ENCODE peak calls at places on chromosomes 5 and 9, in ten cellular contexts. S is progenitor cell of endocrine pancreas, Y is AG04450, J is colonic mucosa, E is neural crest cell, P is foreskin keratinocyte, D is endodermal cell, B is GM20000, X is mammary epithelial cell, O is astrocyte of the spinal cord. U is an unnamed sample.

GRCh38 chr5:139435676-139436075 is 3.6 kb downstream of the DNAJC18 start:
- DNase-seq in S (no peak), Y (no peak), J (no peak), E (no peak), P (no peak), D (no peak), B (no peak), X (no peak), O (no peak), U (no peak)

GRCh38 chr5:18202147-18202546 is 567.9 kb downstream of the TAF11L14 start:
- DNase-seq in S (no peak), Y (no peak), J (no peak), E (no peak), P (no peak), D (no peak), B (no peak), X (peak; percentile 2), O (no peak), U (no peak)

GRCh38 chr5:127864511-127864910 is 161.3 kb downstream of the CCDC192 start:
- DNase-seq in S (no peak), Y (no peak), J (no peak), E (no peak), P (peak; percentile 43), D (no peak), B (no peak), X (peak; percentile 44), O (no peak), U (no peak)

GRCh38 chr5:6632324-6632930 is 417 bp downstream of the NSUN2 start:
- DNase-seq in S (no peak), Y (no peak), J (no peak), E (no peak), P (peak; percentile 21), D (no peak), B (no peak), X (no peak), O (peak; percentile 36), U (no peak)

GRCh38 chr5:155872801-155873200 is 454.2 kb upstream of the SGCD start:
- DNase-seq in S (no peak), Y (no peak), J (no peak), E (no peak), P (no peak), D (no peak), B (no peak), X (no peak), O (no peak), U (no peak)

GRCh38 chr9:134158753-134159392 is 5.5 kb downstream of the RNU6ATAC start:
- DNase-seq in S (no peak), Y (no peak), J (no peak), E (no peak), P (no peak), D (peak; percentile 37), B (no peak), X (no peak), O (no peak), U (no peak)

GRCh38 chr5:107874810-107875209 is 204.1 kb upstream of the EFNA5 start:
- DNase-seq in S (no peak), Y (no peak), J (no peak), E (no peak), P (no peak), D (no peak), B (no peak), X (peak; percentile 28), O (peak; percentile 20), U (no peak)

GRCh38 chr9:98860871-98861293 is 53.4 kb downstream of the GALNT12 start:
- DNase-seq in S (no peak), Y (peak; percentile 77), J (peak; percentile 43), E (no peak), P (no peak), D (peak; percentile 53), B (no peak), X (peak; percentile 25), O (peak; percentile 83), U (no peak)

GRCh38 chr5:53882637-53883036 is 322.2 kb downstream of the NDUFS4 start:
- DNase-seq in S (no peak), Y (no peak), J (no peak), E (no peak), P (no peak), D (peak; percentile 81), B (no peak), X (no peak), O (no peak), U (no peak)

GRCh38 chr9:104027295-104027694 is 66.8 kb upstream of the SMC2 start:
- DNase-seq in S (no peak), Y (no peak), J (no peak), E (no peak), P (no peak), D (no peak), B (no peak), X (no peak), O (no peak), U (no peak)

GRCh38 chr9:104028827-104029226 is 65.3 kb upstream of the SMC2 start:
- DNase-seq in S (no peak), Y (no peak), J (no peak), E (no peak), P (no peak), D (no peak), B (no peak), X (no peak), O (no peak), U (no peak)

GRCh38 chr9:104025109-104025508 is 69.0 kb upstream of the SMC2 start:
- DNase-seq in S (no peak), Y (no peak), J (no peak), E (no peak), P (peak; percentile 15), D (no peak), B (no peak), X (peak; percentile 37), O (no peak), U (no peak)

DNA sequence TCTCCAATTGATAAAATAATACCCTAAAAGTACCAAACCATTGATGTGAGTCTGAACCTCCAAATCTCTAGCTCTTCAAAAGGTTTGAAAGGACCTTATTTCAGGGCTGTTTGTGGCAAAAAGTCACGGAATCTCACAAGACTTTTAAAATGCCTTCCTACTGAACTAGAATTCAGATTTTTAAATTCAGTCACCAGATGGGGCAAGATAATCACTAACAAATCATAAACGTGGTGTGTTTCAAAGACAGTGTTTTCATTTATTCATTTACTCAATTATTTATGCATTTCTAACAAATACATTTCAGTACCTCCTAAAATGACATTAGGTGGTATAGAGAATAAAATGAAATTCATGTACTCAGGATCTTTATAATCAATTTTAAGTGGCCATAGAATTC is 68.2 kb upstream of the SMC2 start:
- DNase-seq in S (no peak), Y (no peak), J (no peak), E (no peak), P (no peak), D (no peak), B (no peak), X (no peak), O (no peak), U (no peak)
- TF ChIP-seq CTCF in S (no peak), Y (no peak), J (no peak), E (no peak), P (peak; percentile 33), D (no peak), B (no peak), X (peak; percentile 10), O (no peak), U (no peak)

DNA sequence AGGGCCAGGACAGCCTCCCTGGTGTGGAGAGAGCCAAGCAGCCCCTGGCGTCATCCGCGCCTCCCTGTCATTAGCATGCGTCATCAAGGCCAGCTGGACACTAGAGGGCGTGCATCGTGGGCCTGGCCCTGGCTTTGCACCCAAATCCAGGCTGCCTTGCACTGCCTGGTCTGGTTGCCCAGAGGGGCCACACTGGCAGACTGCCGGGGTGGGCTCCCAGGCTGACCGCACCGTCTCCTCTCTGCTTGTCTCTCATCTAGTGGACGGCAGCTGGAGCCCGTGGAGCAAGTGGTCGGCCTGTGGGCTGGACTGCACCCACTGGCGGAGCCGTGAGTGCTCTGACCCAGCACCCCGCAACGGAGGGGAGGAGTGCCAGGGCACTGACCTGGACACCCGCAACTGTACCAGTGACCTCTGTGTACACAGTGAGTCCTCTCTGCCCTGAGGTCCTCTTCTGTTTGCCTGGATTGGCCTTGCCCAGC is 29.0 kb downstream of the HK3 start:
- DNase-seq in S (peak; percentile 39), Y (peak; percentile 3), J (peak; percentile 24), E (peak; percentile 68), P (no peak), D (peak; percentile 93), B (no peak), X (no peak), O (peak; percentile 11), U (no peak)
- TF ChIP-seq CTCF in S (peak; percentile 56), Y (peak; percentile 36), J (no peak), E (peak; percentile 51), P (peak; percentile 53), D (peak; percentile 83), B (no peak), X (peak; percentile 29), O (peak; percentile 56), U (no peak)

GRCh38 chr5:141856030-141856790 is 22.0 kb downstream of the PCDH1 start:
- DNase-seq in S (no peak), Y (no peak), J (no peak), E (no peak), P (no peak), D (no peak), B (no peak), X (no peak), O (no peak), U (no peak)

GRCh38 chr5:141852448-141852847 is 25.8 kb downstream of the PCDH1 start:
- DNase-seq in S (no peak), Y (no peak), J (no peak), E (no peak), P (no peak), D (no peak), B (no peak), X (no peak), O (no peak), U (no peak)

GRCh38 chr5:141851195-141851874 is 26.9 kb downstream of the PCDH1 start:
- DNase-seq in S (no peak), Y (no peak), J (no peak), E (no peak), P (no peak), D (no peak), B (no peak), X (no peak), O (no peak), U (no peak)

GRCh38 chr5:141855265-141856029 is 22.8 kb downstream of the PCDH1 start:
- DNase-seq in S (no peak), Y (no peak), J (no peak), E (no peak), P (no peak), D (peak; percentile 48), B (no peak), X (no peak), O (no peak), U (no peak)

GRCh38 chr5:141853895-141854626 is 24.1 kb downstream of the PCDH1 start:
- DNase-seq in S (no peak), Y (no peak), J (no peak), E (no peak), P (no peak), D (peak; percentile 81), B (no peak), X (no peak), O (no peak), U (no peak)
- TF ChIP-seq CTCF in S (no peak), Y (no peak), J (no peak), E (no peak), P (no peak), D (peak; percentile 69), B (no peak), X (no peak), O (no peak), U (no peak)

GRCh38 chr9:108434502-108434901 is 421.3 kb downstream of the ACTL7B start:
- DNase-seq in S (no peak), Y (no peak), J (no peak), E (no peak), P (no peak), D (no peak), B (no peak), X (no peak), O (no peak), U (no peak)
- TF ChIP-seq CTCF in S (no peak), Y (no peak), J (no peak), E (no peak), P (no peak), D (no peak), B (no peak), X (no peak), O (no peak), U (no peak)

U was measured in GM10248.